ENCODE peak calls at places on chromosomes 4 and X, in five cellular contexts. X, Q, P, K and L are unnamed samples.

GRCh38 chrX:19889582-19890342 is 2.4 kb upstream of the SH3KBP1 start:
- DNase-seq in X (no peak), Q (no peak), P (no peak), K (peak), L (peak)

GRCh38 chr4:47490550-47490949 is 5.5 kb downstream of the ATP10D start:
- DNase-seq in X (peak), Q (peak), P (peak), K (no peak), L (peak)

GRCh38 chr4:32106767-32107166 is 1386.6 kb downstream of the PCDH7 start:
- DNase-seq in X (no peak), Q (no peak), P (no peak), K (no peak), L (no peak)

GRCh38 chr4:126960760-126961159 is 672.0 kb upstream of the INTU start:
- DNase-seq in X (no peak), Q (no peak), P (no peak), K (no peak), L (no peak)

GRCh38 chrX:153906126-153906917 is 1.8 kb downstream of the AVPR2 start:
- DNase-seq in X (no peak), Q (no peak), P (no peak), K (no peak), L (no peak)

GRCh38 chrX:10052906-10053625 is 85.9 kb downstream of the CLDN34 start:
- DNase-seq in X (no peak), Q (no peak), P (no peak), K (no peak), L (no peak)

GRCh38 chrX:109826954-109827708 is 94.1 kb upstream of the ACSL4 start:
- DNase-seq in X (no peak), Q (no peak), P (no peak), K (no peak), L (no peak)

GRCh38 chr4:56468097-56468422 is 643 bp downstream of the SRP72 start:
- DNase-seq in X (no peak), Q (peak), P (peak), K (peak), L (peak)

GRCh38 chr4:183533698-183534097 is 28.8 kb downstream of the ING2 start:
- DNase-seq in X (no peak), Q (no peak), P (peak), K (no peak), L (no peak)

GRCh38 chrX:20116575-20117240 is at the start of gene MAP7D2:
- DNase-seq in X (no peak), Q (peak), P (peak), K (no peak), L (peak)

GRCh38 chr4:104870495-104871228 is 276.0 kb upstream of the TET2 start:
- DNase-seq in X (no peak), Q (no peak), P (no peak), K (no peak), L (no peak)

GRCh38 chr4:33996075-33996718 is 2248.1 kb downstream of the ARAP2 start:
- DNase-seq in X (no peak), Q (no peak), P (no peak), K (no peak), L (no peak)

GRCh38 chr4:140730108-140730507 is 26.1 kb downstream of the TBC1D9 start:
- DNase-seq in X (no peak), Q (no peak), P (no peak), K (no peak), L (no peak)

GRCh38 chrX:50579955-50580354 is 109.3 kb upstream of the DGKK start:
- DNase-seq in X (peak), Q (peak), P (peak), K (peak), L (peak)

GRCh38 chr4:105093975-105094374 is 52.7 kb upstream of the TET2 start:
- DNase-seq in X (no peak), Q (no peak), P (no peak), K (no peak), L (no peak)

GRCh38 chrX:47612418-47612817 is 7.2 kb downstream of the SYN1 start:
- DNase-seq in X (no peak), Q (no peak), P (no peak), K (no peak), L (no peak)

GRCh38 chrX:47366051-47366722 is 4.2 kb upstream of the ZNF157 start:
- DNase-seq in X (peak), Q (peak), P (peak), K (peak), L (peak)

GRCh38 chrX:97026406-97026805 is 142.7 kb downstream of the RPA4 start:
- DNase-seq in X (no peak), Q (peak), P (peak), K (no peak), L (peak)

GRCh38 chr4:83905952-83906351 is 370.0 kb downstream of the GPAT3 start:
- DNase-seq in X (peak), Q (peak), P (peak), K (no peak), L (peak)

GRCh38 chrX:38868941-38869378 is 67.7 kb downstream of the MID1IP1 start:
- DNase-seq in X (no peak), Q (no peak), P (no peak), K (no peak), L (no peak)

GRCh38 chrX:131072871-131073571 is 14.9 kb downstream of the ARHGAP36 start:
- DNase-seq in X (no peak), Q (no peak), P (peak), K (no peak), L (no peak)

GRCh38 chr4:38529189-38530115 is 134.5 kb upstream of the KLF3 start:
- DNase-seq in X (no peak), Q (peak), P (no peak), K (no peak), L (no peak)

GRCh38 chr4:123811763-123812390 is 415.3 kb downstream of the SPRY1 start:
- DNase-seq in X (no peak), Q (peak), P (no peak), K (no peak), L (no peak)

GRCh38 chr4:143083811-143084472 is 100.8 kb upstream of the USP38 start:
- DNase-seq in X (no peak), Q (no peak), P (no peak), K (no peak), L (no peak)

GRCh38 chr4:5033266-5033945 is 14.1 kb upstream of the CYTL1 start:
- DNase-seq in X (no peak), Q (no peak), P (no peak), K (no peak), L (no peak)

GRCh38 chr4:101118641-101119040 is 228.7 kb downstream of the PPP3CA start:
- DNase-seq in X (no peak), Q (no peak), P (no peak), K (no peak), L (no peak)

GRCh38 chr4:68360570-68360969 is 10.7 kb upstream of the YTHDC1 start:
- DNase-seq in X (no peak), Q (no peak), P (no peak), K (no peak), L (no peak)

GRCh38 chr4:174999407-174999806 is 81.2 kb downstream of the ADAM29 start:
- DNase-seq in X (no peak), Q (no peak), P (no peak), K (no peak), L (no peak)

GRCh38 chr4:127905029-127905428 is 24.3 kb downstream of the PLK4 start:
- DNase-seq in X (no peak), Q (no peak), P (no peak), K (no peak), L (no peak)

GRCh38 chr4:5750052-5750950 is 39.3 kb downstream of the EVC start:
- DNase-seq in X (no peak), Q (no peak), P (peak), K (no peak), L (peak)

GRCh38 chr4:168908093-168908492 is 102.0 kb downstream of the CBR4 start:
- DNase-seq in X (no peak), Q (no peak), P (no peak), K (no peak), L (no peak)

GRCh38 chrX:70398899-70399298 is 24.2 kb upstream of the GDPD2 start:
- DNase-seq in X (no peak), Q (no peak), P (no peak), K (no peak), L (no peak)

GRCh38 chr4:64539234-64539849 is 130.1 kb upstream of the TECRL start:
- DNase-seq in X (peak), Q (peak), P (peak), K (no peak), L (peak)

GRCh38 chrX:40105791-40106676 is 8.3 kb upstream of the BCOR start:
- DNase-seq in X (peak), Q (peak), P (peak), K (peak), L (peak)

GRCh38 chr4:79042079-79042674 is 102.9 kb upstream of the PAQR3 start:
- DNase-seq in X (peak), Q (peak), P (peak), K (no peak), L (peak)

GRCh38 chr4:109079731-109080130 is 222.7 kb downstream of the COL25A1 start:
- DNase-seq in X (no peak), Q (no peak), P (no peak), K (no peak), L (no peak)

GRCh38 chrX:30822719-30823118 is 66.3 kb downstream of the TAB3 start:
- DNase-seq in X (no peak), Q (no peak), P (no peak), K (no peak), L (no peak)

GRCh38 chr4:168618577-168619265 is 121.9 kb downstream of the PALLD start:
- DNase-seq in X (no peak), Q (no peak), P (no peak), K (no peak), L (no peak)

GRCh38 chrX:98523026-98523425 is 1639.3 kb downstream of the RPA4 start:
- DNase-seq in X (no peak), Q (no peak), P (no peak), K (no peak), L (no peak)